ENCODE peak calls at places on chromosome 18, in seven cellular contexts. V is transverse colon, A is stomach, P is ovary, T is H1, Q is tibial nerve, Y is sigmoid colon. E is an unnamed sample. For H3K4me1, the result is how much of the 10 kb centered on the place peaks cover.

GRCh38 chr18:31683106-31683505 is 1.3 kb downstream of the B4GALT6 start:
- DNase-seq in A (no peak), P (no peak), T (no peak), Q (no peak), V (no peak), Y (no peak), E (no peak)

GRCh38 chr18:23181547-23181946 is 46.3 kb downstream of the CABLES1 start:
- DNase-seq in T (no peak), V (no peak), Y (no peak), P (no peak), A (no peak), Q (no peak), E (no peak)

GRCh38 chr18:64872710-64873458 is 724.0 kb upstream of the LINC00305 start:
- DNase-seq in Q (no peak), P (no peak), Y (no peak), T (no peak), A (no peak), V (no peak), E (no peak)

GRCh38 chr18:55546873-55547704 is 40.9 kb downstream of the TCF4 start:
- DNase-seq in P (peak), V (no peak), Q (no peak), Y (peak), A (no peak), T (no peak), E (no peak)

GRCh38 chr18:26436176-26437031 is 111.9 kb downstream of the KCTD1 start:
- DNase-seq in T (peak), Q (no peak), Y (no peak), V (no peak), A (no peak), P (no peak), E (peak)

GRCh38 chr18:55422456-55423185 is 165.4 kb downstream of the TCF4 start:
- DNase-seq in Q (peak), P (peak), A (no peak), T (no peak), Y (peak), V (peak), E (no peak)

GRCh38 chr18:44589709-44590108 is 91.0 kb upstream of the SETBP1 start:
- DNase-seq in V (no peak), P (no peak), Y (no peak), Q (no peak), A (no peak), T (no peak), E (no peak)

GRCh38 chr18:59516356-59517155 is 157.5 kb upstream of the LMAN1 start:
- DNase-seq in Y (peak), P (peak), T (no peak), V (peak), A (no peak), Q (no peak), E (no peak)

GRCh38 chr18:50928551-50928950 is 39.3 kb upstream of the ELAC1 start:
- DNase-seq in T (no peak), V (no peak), Y (no peak), Q (no peak), P (no peak), A (no peak), E (no peak)

GRCh38 chr18:45324489-45325111 is 290.7 kb upstream of the SLC14A2 start:
- DNase-seq in Q (peak), V (peak), Y (peak), A (no peak), T (peak), P (peak), E (no peak)

GRCh38 chr18:24837065-24837464 is 376.6 kb downstream of the HRH4 start:
- DNase-seq in A (no peak), V (no peak), P (no peak), T (no peak), Y (no peak), Q (no peak), E (no peak)

GRCh38 chr18:48837676-48838075 is 113.1 kb downstream of the SMAD7 start:
- DNase-seq in Q (no peak), A (no peak), Y (peak), V (no peak), T (no peak), P (no peak), E (no peak)

GRCh38 chr18:74819433-74820059 is 221.9 kb downstream of the ZNF407 start:
- DNase-seq in A (no peak), Q (no peak), Y (no peak), P (no peak), T (peak), V (no peak), E (no peak)

GRCh38 chr18:26438980-26439379 is 109.4 kb downstream of the KCTD1 start:
- DNase-seq in V (no peak), T (no peak), P (no peak), Q (no peak), A (no peak), Y (no peak), E (no peak)

GRCh38 chr18:79485788-79486355 is 90.1 kb downstream of the NFATC1 start:
- DNase-seq in T (no peak), V (no peak), P (peak), A (no peak), Q (no peak), Y (peak), E (no peak)

GRCh38 chr18:79486356-79487197 is 90.8 kb downstream of the NFATC1 start:
- DNase-seq in Q (no peak), P (peak), T (no peak), Y (peak), V (no peak), A (no peak), E (no peak)

GRCh38 chr18:79489048-79489899 is 93.5 kb downstream of the NFATC1 start:
- DNase-seq in Y (peak), A (no peak), Q (no peak), T (no peak), V (no peak), P (peak), E (no peak)

GRCh38 chr18:79488311-79489047 is 92.7 kb downstream of the NFATC1 start:
- DNase-seq in P (peak), A (no peak), Q (no peak), V (no peak), Y (no peak), T (no peak), E (no peak)

GRCh38 chr18:79487198-79488165 is 91.8 kb downstream of the NFATC1 start:
- DNase-seq in P (peak), Y (peak), A (no peak), Q (no peak), V (no peak), T (no peak), E (no peak)
- H3K4me1 ChIP-seq in P (under half), Y (under half), A (under half), Q (under half), V (under half), T (under half), E (under half)

GRCh38 chr18:9950289-9951016 is 36.6 kb downstream of the VAPA start:
- DNase-seq in Q (no peak), T (no peak), Y (no peak), A (no peak), P (no peak), V (no peak), E (no peak)

GRCh38 chr18:9947248-9947647 is 33.4 kb downstream of the VAPA start:
- DNase-seq in P (no peak), Q (no peak), A (no peak), V (no peak), Y (no peak), T (no peak), E (no peak)

GRCh38 chr18:9951022-9951859 is 37.4 kb downstream of the VAPA start:
- DNase-seq in Q (no peak), A (no peak), Y (no peak), P (no peak), V (peak), T (no peak), E (no peak)

GRCh38 chr18:9949315-9949714 is 35.5 kb downstream of the VAPA start:
- DNase-seq in P (no peak), T (no peak), Q (no peak), V (no peak), Y (no peak), A (no peak), E (no peak)

DNA sequence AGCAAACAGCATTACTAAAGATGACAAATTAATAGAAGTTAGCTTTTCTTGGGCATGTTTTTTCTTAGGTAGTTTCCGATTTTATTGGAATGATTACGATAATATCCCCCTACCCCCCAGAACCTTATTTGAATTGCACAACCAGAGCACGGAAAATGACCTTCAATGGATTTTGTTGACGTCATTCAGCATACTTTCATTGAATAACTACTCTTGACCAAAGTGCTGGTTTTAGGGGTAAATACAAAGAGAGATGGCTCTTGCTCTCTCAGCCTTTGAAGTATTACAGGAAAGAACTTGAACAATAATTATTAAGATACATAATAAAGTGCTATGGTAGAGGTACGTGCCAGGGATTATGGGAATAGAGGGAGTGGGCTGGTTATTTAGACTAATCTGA is 36.0 kb downstream of the VAPA start:
- DNase-seq in Q (no peak), P (no peak), Y (no peak), A (no peak), T (no peak), V (no peak), E (no peak)
- TF ChIP-seq EP300 in Q (no peak), P (no peak), Y (no peak), A (no peak), T (no peak), V (no peak), E (no peak)

DNA sequence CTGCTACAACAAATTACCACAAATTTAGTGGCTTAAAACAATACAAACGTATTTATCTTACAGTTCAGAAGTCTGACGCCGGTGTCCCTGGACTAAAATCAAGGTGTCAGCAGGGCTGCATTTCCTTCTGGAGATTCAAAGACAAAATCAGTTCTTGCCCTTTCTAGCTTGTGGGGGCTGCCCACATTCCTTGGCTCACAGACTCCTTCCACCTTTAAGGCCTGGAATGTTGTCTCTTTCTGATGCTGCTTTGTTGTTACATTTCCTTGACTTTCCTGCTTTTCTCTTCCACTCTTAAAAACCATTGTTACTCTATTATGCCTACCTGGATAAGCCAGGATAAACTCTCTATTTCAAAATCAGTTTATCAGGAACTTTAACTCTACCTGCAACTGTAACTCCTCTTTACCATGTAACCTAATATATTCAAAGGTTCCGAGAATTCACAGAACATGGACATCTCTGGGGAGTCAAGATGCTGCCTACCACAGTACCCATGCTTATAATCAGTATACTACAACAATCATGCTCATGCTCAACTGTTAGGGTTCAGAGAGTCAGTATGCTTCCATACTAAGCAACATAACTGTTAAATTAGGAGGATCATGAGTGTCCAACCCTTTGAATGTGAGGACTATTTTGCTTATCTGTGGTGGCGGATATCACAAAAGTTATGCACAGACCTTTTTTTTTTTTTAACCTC is 27.4 kb downstream of the YES1 start:
- DNase-seq in T (no peak), A (no peak), V (no peak), Q (no peak), P (no peak), Y (no peak), E (no peak)
- H3K4me1 ChIP-seq in T (under half), A (under half), V (under half), Q (under half), P (under half), Y (under half), E (under half)

DNA sequence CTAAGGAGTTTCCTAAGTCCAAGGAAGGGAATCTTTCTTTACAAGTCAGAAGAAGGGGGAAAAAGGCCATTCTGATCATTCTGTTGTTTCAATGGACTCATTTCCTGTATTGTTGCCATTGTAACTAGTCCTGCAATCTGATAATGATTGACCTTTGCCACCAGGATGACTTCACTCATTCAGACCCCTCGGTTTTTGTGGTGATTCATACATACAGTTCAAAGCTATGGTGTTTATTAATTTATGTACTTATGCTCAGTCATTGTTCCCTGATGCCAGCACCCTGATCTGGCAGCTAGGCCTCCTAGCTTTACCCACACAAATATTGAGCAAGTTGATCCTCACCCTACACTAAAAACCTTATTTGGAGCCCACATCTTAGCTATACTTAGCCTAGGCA is 57.6 kb upstream of the ZNF519 start:
- DNase-seq in Q (no peak), P (no peak), Y (no peak), V (no peak), T (no peak), A (no peak), E (no peak)
- TF ChIP-seq EP300 in Q (no peak), P (no peak), Y (no peak), V (no peak), T (no peak), A (no peak), E (no peak)

GRCh38 chr18:36406805-36407204 is 109.3 kb downstream of the FHOD3 start:
- DNase-seq in A (no peak), Y (no peak), T (no peak), V (no peak), Q (no peak), P (no peak), E (peak)
- H3K4me1 ChIP-seq in A (under half), Y (under half), T (under half), V (under half), Q (under half), P (under half), E (under half)

DNA sequence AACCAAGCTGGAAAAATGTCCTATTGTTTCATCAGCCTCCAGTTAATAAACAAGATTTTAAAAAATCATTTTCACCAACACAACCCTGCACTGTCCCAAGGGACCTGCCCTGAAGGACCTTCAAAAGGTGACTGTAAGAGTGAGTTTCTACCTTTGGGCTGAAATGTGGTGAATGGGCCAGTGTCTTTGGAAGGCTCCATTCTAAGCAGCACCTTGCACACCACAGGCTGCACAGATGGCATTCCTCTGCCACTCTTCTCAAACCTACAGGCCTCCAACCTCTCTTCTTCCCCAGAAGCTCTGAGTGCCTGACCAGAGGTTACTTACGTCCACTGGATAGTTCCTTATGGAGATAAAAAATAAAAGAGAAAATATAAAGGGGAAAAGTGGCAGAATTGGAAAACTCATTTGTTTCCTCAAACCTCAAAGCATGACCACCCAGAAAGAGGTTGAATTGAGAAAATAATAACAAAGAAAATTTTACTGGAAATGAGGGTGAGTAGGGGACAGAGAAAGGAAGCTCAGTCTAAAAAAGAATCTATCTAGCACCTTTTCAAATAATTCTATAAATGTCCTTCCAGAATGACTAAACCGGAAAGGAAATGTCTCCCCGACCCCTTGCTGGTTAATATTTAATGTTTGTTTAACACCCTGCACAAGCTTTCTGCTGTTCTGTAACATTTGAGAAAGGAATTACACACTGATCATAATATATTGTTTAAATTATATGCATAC is 175.7 kb downstream of the METTL4 start:
- DNase-seq in V (no peak), T (no peak), P (no peak), A (no peak), Y (no peak), Q (no peak), E (no peak)
- TF ChIP-seq EP300 in V (no peak), T (no peak), P (no peak), A (no peak), Y (no peak), Q (no peak), E (no peak)

GRCh38 chr18:76453057-76453561 is 41.9 kb downstream of the ZNF516 start:
- DNase-seq in Q (no peak), V (no peak), A (no peak), P (no peak), T (no peak), Y (no peak), E (no peak)
- H3K4me1 ChIP-seq in Q (half or more), V (under half), A (under half), P (under half), T (under half), Y (half or more), E (half or more)

GRCh38 chr18:62226047-62226446 is 39.0 kb downstream of the RELCH start:
- DNase-seq in Y (no peak), Q (no peak), V (no peak), P (no peak), A (no peak), T (no peak), E (no peak)
- TF ChIP-seq EP300 in Y (no peak), Q (no peak), V (no peak), P (no peak), A (no peak), T (no peak), E (no peak)

GRCh38 chr18:28112056-28112470 is 64.9 kb downstream of the CDH2 start:
- DNase-seq in A (no peak), Q (no peak), T (no peak), Y (no peak), P (no peak), V (no peak), E (no peak)

GRCh38 chr18:28108801-28109200 is 68.1 kb downstream of the CDH2 start:
- DNase-seq in A (no peak), V (no peak), Q (no peak), Y (no peak), T (no peak), P (no peak), E (no peak)

GRCh38 chr18:28113271-28114023 is 63.5 kb downstream of the CDH2 start:
- DNase-seq in Q (no peak), Y (no peak), T (no peak), A (no peak), V (no peak), P (no peak), E (no peak)

GRCh38 chr18:28109781-28110460 is 67.0 kb downstream of the CDH2 start:
- DNase-seq in A (no peak), V (no peak), T (no peak), Y (no peak), P (no peak), Q (no peak), E (no peak)

GRCh38 chr18:28110924-28111323 is 66.0 kb downstream of the CDH2 start:
- DNase-seq in Y (no peak), P (no peak), A (no peak), T (no peak), V (no peak), Q (no peak), E (no peak)
- H3K4me1 ChIP-seq in Y (under half), P (under half), A (under half), T (under half), V (under half), Q (under half), E (under half)